ENCODE peak calls at places on chromosomes 4 and X, in four cellular contexts. Q, Y, F and M are unnamed samples.

GRCh38 chrX:150841466-150842197 is 56.8 kb downstream of the CD99L2 start:
- DNase-seq in Y (no peak), F (no peak), Q (no peak), M (no peak)

GRCh38 chr4:76377922-76378321 is 43.0 kb downstream of the CCDC158 start:
- DNase-seq in F (no peak), Q (peak; percentile 31), Y (peak; percentile 44), M (peak; percentile 54)

GRCh38 chrX:130539721-130540321 is 138.0 kb downstream of the RBMX2 start:
- DNase-seq in F (no peak), Y (peak; percentile 15), Q (peak; percentile 43), M (peak; percentile 51)

GRCh38 chrX:124346064-124346876 is at the start of gene SH2D1A:
- DNase-seq in Q (no peak), Y (no peak), F (no peak), M (no peak)

GRCh38 chr4:118920247-118920646 is 31.6 kb downstream of the SYNPO2 start:
- DNase-seq in Q (no peak), F (no peak), Y (no peak), M (no peak)

GRCh38 chr4:2180410-2180809 is 61.5 kb downstream of the HAUS3 start:
- DNase-seq in Q (no peak), F (no peak), Y (no peak), M (no peak)

GRCh38 chrX:71955530-71956120 is 45.0 kb downstream of the NHSL2 start:
- DNase-seq in Q (no peak), Y (no peak), F (no peak), M (no peak)

GRCh38 chr4:30903493-30903892 is 183.3 kb downstream of the PCDH7 start:
- DNase-seq in Q (no peak), F (no peak), Y (no peak), M (no peak)

GRCh38 chr4:145735330-145735638 is 55.3 kb downstream of the C4orf51 start:
- DNase-seq in Y (peak; percentile 47), F (no peak), Q (no peak), M (no peak)

GRCh38 chrX:109911046-109911445 is 91.9 kb upstream of the TMEM164 start:
- DNase-seq in F (no peak), Q (no peak), Y (no peak), M (no peak)

GRCh38 chr4:82680834-82681233 is 117.8 kb downstream of the SCD5 start:
- DNase-seq in Q (no peak), Y (no peak), F (no peak), M (no peak)

GRCh38 chr4:89868261-89868660 is 26.4 kb upstream of the MMRN1 start:
- DNase-seq in Q (no peak), F (no peak), Y (no peak), M (no peak)

GRCh38 chrX:132957211-132958085 is 981 bp downstream of the HS6ST2 start:
- DNase-seq in F (no peak), Q (no peak), Y (no peak), M (peak; percentile 54)

GRCh38 chr4:32268949-32269348 is 1548.8 kb downstream of the PCDH7 start:
- DNase-seq in Q (no peak), F (no peak), Y (no peak), M (no peak)

GRCh38 chr4:56995525-56995924 is 16.8 kb downstream of the POLR2B start:
- DNase-seq in Q (no peak), F (no peak), Y (no peak), M (no peak)

GRCh38 chr4:142367326-142368188 is 478.5 kb downstream of the INPP4B start:
- DNase-seq in Y (no peak), F (no peak), Q (no peak), M (no peak)

GRCh38 chr4:109912706-109913621 is at the start of gene EGF:
- DNase-seq in Q (peak; percentile 29), Y (no peak), F (no peak), M (no peak)

GRCh38 chrX:25010784-25011588 is 4.8 kb downstream of the ARX start:
- DNase-seq in Y (no peak), Q (no peak), F (no peak), M (no peak)

GRCh38 chrX:71910526-71911022 is at the start of gene NHSL2:
- DNase-seq in Y (no peak), F (no peak), Q (no peak), M (peak; percentile 44)

GRCh38 chrX:40698851-40699250 is 36.5 kb downstream of the MED14 start:
- DNase-seq in Q (no peak), F (no peak), Y (no peak), M (no peak)

GRCh38 chrX:138127314-138127713 is 561.4 kb downstream of the ZIC3 start:
- DNase-seq in Y (no peak), F (no peak), Q (no peak), M (no peak)

GRCh38 chr4:17347445-17347844 is 164.4 kb downstream of the QDPR start:
- DNase-seq in Y (peak; percentile 39), F (no peak), Q (peak; percentile 15), M (peak; percentile 57)

GRCh38 chrX:40172980-40173661 is 75.4 kb upstream of the BCOR start:
- DNase-seq in Q (no peak), Y (peak; percentile 77), F (no peak), M (no peak)

GRCh38 chr4:168522371-168522770 is 25.5 kb downstream of the PALLD start:
- DNase-seq in F (no peak), Q (no peak), Y (no peak), M (no peak)

GRCh38 chr4:41686893-41687292 is 61.6 kb downstream of the PHOX2B start:
- DNase-seq in Y (no peak), Q (no peak), F (no peak), M (no peak)

GRCh38 chrX:108736509-108737479 is at the start of gene IRS4:
- DNase-seq in F (no peak), Y (peak; percentile 32), Q (no peak), M (peak; percentile 84)
- TF ChIP-seq MAX in F (no peak), Y (no peak), Q (no peak), M (peak; percentile 43)

GRCh38 chr4:102842367-102842766 is 15.0 kb upstream of the UBE2D3 start:
- DNase-seq in F (no peak), Q (no peak), Y (no peak), M (no peak)

GRCh38 chr4:102847687-102848086 is 20.3 kb upstream of the UBE2D3 start:
- DNase-seq in F (no peak), Q (no peak), Y (no peak), M (no peak)

GRCh38 chr4:102843938-102844337 is 16.6 kb upstream of the UBE2D3 start:
- DNase-seq in Y (no peak), F (no peak), Q (no peak), M (no peak)

DNA sequence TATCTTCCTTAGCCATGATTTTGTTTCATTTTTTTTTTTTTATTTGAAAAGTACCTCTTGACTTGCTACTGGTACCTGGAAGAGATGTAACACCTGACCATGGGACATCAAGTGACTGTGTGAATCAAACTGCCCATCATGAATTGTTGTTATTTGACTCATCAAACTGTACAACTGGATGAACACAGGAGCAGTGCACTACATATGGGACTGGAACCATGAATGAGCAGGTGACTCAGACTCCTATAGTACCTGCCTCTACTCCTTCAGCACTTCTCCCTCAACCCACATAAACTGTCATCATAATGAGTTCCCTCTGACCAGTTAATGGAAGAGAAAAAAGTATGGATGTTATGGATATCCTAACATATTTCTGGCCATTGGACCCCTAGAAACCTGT is 15.9 kb upstream of the UBE2D3 start:
- DNase-seq in F (no peak), Y (no peak), Q (no peak), M (no peak)
- TF ChIP-seq CBFB in F (no peak), Y (no peak), Q (no peak), M (no peak)

GRCh38 chrX:12819231-12819630 is 28.0 kb downstream of the PRPS2 start:
- DNase-seq in Q (no peak), Y (no peak), F (no peak), M (no peak)
- TF ChIP-seq ATF3 in Q (no peak), Y (no peak), F (no peak), M (no peak)

GRCh38 chr4:5618051-5619010 is 90.0 kb downstream of the EVC2 start:
- DNase-seq in Q (no peak), Y (no peak), F (no peak), M (no peak)

GRCh38 chr4:5619913-5620625 is 88.3 kb downstream of the EVC2 start:
- DNase-seq in Y (no peak), Q (no peak), F (no peak), M (no peak)

GRCh38 chr4:5611656-5612187 is 96.6 kb downstream of the EVC2 start:
- DNase-seq in F (no peak), Y (no peak), Q (no peak), M (no peak)

GRCh38 chr4:5616331-5616950 is 91.9 kb downstream of the EVC2 start:
- DNase-seq in Y (no peak), F (no peak), Q (no peak), M (no peak)

GRCh38 chr4:5615496-5616075 is 92.8 kb downstream of the EVC2 start:
- DNase-seq in F (no peak), Y (no peak), Q (no peak), M (no peak)
- TF ChIP-seq MAX in F (no peak), Y (no peak), Q (no peak), M (no peak)

GRCh38 chr4:24771241-24771640 is 24.1 kb upstream of the SOD3 start:
- DNase-seq in Y (no peak), Q (no peak), F (no peak), M (no peak)
- TF ChIP-seq CBFB in Y (no peak), Q (no peak), F (no peak), M (no peak)

GRCh38 chrX:116490091-116490490 is 27.3 kb upstream of the CT83 start:
- DNase-seq in Q (no peak), F (no peak), Y (no peak), M (no peak)
- TF ChIP-seq ATF3 in Q (no peak), F (no peak), Y (no peak), M (no peak)